ENCODE peak calls at places on chromosomes 16 and 17, in ten cellular contexts. M is GM12865, N is BJ, I is AG04450, F is pancreas, Z is OCI-LY7, K is A549, P is RWPE1, B is choroid plexus epithelial cell, E is mammary epithelial cell. X is an unnamed sample.

GRCh38 chr17:76562734-76563148 is 22.9 kb downstream of the PRCD start:
- DNase-seq in M (no peak), N (peak), I (peak), F (no peak), Z (no peak), K (no peak), P (peak), B (peak), E (peak), X (peak)

GRCh38 chr17:79831367-79832210 is 7.7 kb downstream of the CBX4 start:
- DNase-seq in M (no peak), N (no peak), I (no peak), F (peak), Z (no peak), K (peak), P (no peak), B (peak), E (no peak), X (no peak)

GRCh38 chr17:42484304-42484703 is 25.6 kb downstream of the ATP6V0A1 start:
- DNase-seq in M (peak), N (no peak), I (no peak), F (no peak), Z (no peak), K (no peak), P (no peak), B (no peak), E (no peak), X (no peak)

GRCh38 chr16:17828012-17828411 is 357.3 kb upstream of the XYLT1 start:
- DNase-seq in M (no peak), N (peak), I (no peak), F (no peak), Z (no peak), K (peak), P (peak), B (peak), E (peak), X (peak)

GRCh38 chr17:48131216-48131824 is 23.8 kb downstream of the SNX11 start:
- DNase-seq in M (peak), N (no peak), I (peak), F (no peak), Z (peak), K (peak), P (peak), B (peak), E (peak), X (peak)

GRCh38 chr16:48405153-48405552 is 19.9 kb upstream of the SIAH1 start:
- DNase-seq in M (no peak), N (no peak), I (no peak), F (no peak), Z (no peak), K (no peak), P (no peak), B (no peak), E (no peak), X (no peak)

GRCh38 chr17:43338886-43339516 is 59.8 kb upstream of the ARL4D start:
- DNase-seq in M (peak), N (no peak), I (no peak), F (peak), Z (peak), K (peak), P (no peak), B (peak), E (peak), X (peak)

GRCh38 chr17:260031-260791 is 78.8 kb upstream of the DOC2B start:
- DNase-seq in M (no peak), N (no peak), I (no peak), F (peak), Z (peak), K (no peak), P (no peak), B (no peak), E (no peak), X (no peak)

GRCh38 chr17:77451271-77451893 is 310.6 kb downstream of the SEC14L1 start:
- DNase-seq in M (peak), N (no peak), I (no peak), F (peak), Z (peak), K (no peak), P (no peak), B (peak), E (peak), X (peak)

GRCh38 chr17:28811594-28812135 is 30.9 kb downstream of the FAM222B start:
- DNase-seq in M (peak), N (no peak), I (no peak), F (no peak), Z (peak), K (peak), P (peak), B (peak), E (peak), X (peak)

GRCh38 chr16:1223355-1224214 is 1.5 kb downstream of the TPSG1 start:
- DNase-seq in M (no peak), N (no peak), I (no peak), F (peak), Z (no peak), K (no peak), P (no peak), B (no peak), E (no peak), X (no peak)
- TF ChIP-seq CTCF in M (no peak), N (no peak), I (no peak), F (no peak), Z (no peak), K (no peak), P (no peak), B (no peak), E (no peak), X (no peak)

GRCh38 chr17:13521784-13522183 is 79.9 kb downstream of the HS3ST3A1 start:
- DNase-seq in M (no peak), N (no peak), I (no peak), F (no peak), Z (no peak), K (no peak), P (no peak), B (no peak), E (no peak), X (no peak)

GRCh38 chr17:13522749-13523148 is 79.0 kb downstream of the HS3ST3A1 start:
- DNase-seq in M (no peak), N (no peak), I (no peak), F (no peak), Z (no peak), K (no peak), P (no peak), B (no peak), E (no peak), X (no peak)

GRCh38 chr17:13525876-13526275 is 75.9 kb downstream of the HS3ST3A1 start:
- DNase-seq in M (no peak), N (no peak), I (no peak), F (no peak), Z (no peak), K (no peak), P (no peak), B (no peak), E (no peak), X (no peak)

GRCh38 chr17:13520899-13521572 is 80.7 kb downstream of the HS3ST3A1 start:
- DNase-seq in M (peak), N (peak), I (peak), F (no peak), Z (no peak), K (no peak), P (no peak), B (peak), E (peak), X (peak)

GRCh38 chr17:13523164-13523563 is 78.6 kb downstream of the HS3ST3A1 start:
- DNase-seq in M (no peak), N (no peak), I (no peak), F (no peak), Z (no peak), K (no peak), P (no peak), B (no peak), E (no peak), X (no peak)
- TF ChIP-seq CTCF in M (no peak), N (no peak), I (no peak), F (no peak), Z (no peak), K (no peak), P (no peak), B (no peak), E (no peak), X (no peak)

GRCh38 chr16:57720142-57720575 is 15.4 kb upstream of the KATNB1 start:
- DNase-seq in M (peak), N (no peak), I (peak), F (peak), Z (peak), K (peak), P (peak), B (peak), E (peak), X (peak)
- TF ChIP-seq CTCF in M (peak), N (peak), I (peak), F (peak), Z (peak), K (peak), P (peak), B (peak), E (peak), X (peak)

GRCh38 chr16:58016841-58017446 is 8.6 kb upstream of the MMP15 start:
- DNase-seq in M (no peak), N (no peak), I (no peak), F (no peak), Z (no peak), K (no peak), P (no peak), B (no peak), E (no peak), X (no peak)

GRCh38 chr16:58020628-58021521 is 4.7 kb upstream of the MMP15 start:
- DNase-seq in M (peak), N (no peak), I (no peak), F (no peak), Z (peak), K (peak), P (no peak), B (peak), E (no peak), X (peak)

GRCh38 chr16:58021661-58022551 is 3.6 kb upstream of the MMP15 start:
- DNase-seq in M (no peak), N (no peak), I (no peak), F (no peak), Z (no peak), K (no peak), P (no peak), B (peak), E (peak), X (peak)

GRCh38 chr16:58019866-58020538 is 5.6 kb upstream of the MMP15 start:
- DNase-seq in M (no peak), N (no peak), I (no peak), F (no peak), Z (peak), K (no peak), P (no peak), B (no peak), E (no peak), X (no peak)

DNA sequence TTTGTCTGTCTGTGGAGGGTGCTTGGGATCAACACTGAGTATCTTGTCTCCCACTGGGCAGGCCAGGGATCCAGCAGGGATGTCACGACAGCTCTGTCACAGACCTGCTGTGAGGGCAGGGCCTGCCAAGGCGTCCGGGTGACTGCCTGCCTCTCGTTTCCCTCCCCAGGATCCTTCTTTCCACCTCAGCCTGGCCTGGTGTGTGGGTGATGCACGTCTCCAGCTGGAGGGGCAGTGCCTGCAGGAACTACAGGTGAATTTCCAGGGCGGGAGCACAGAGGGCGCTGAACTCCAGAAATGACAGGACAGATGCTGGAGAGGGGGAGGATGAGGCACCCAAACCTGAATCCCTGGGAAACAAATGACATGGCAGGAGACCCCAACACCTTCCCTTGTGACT is 6.8 kb upstream of the MMP15 start:
- DNase-seq in M (no peak), N (no peak), I (no peak), F (no peak), Z (no peak), K (no peak), P (no peak), B (no peak), E (no peak), X (no peak)
- TF ChIP-seq CTCF in M (no peak), N (no peak), I (no peak), F (no peak), Z (peak), K (peak), P (no peak), B (no peak), E (no peak), X (no peak)

GRCh38 chr17:10631701-10632100 is 25.4 kb downstream of the MYH3 start:
- DNase-seq in M (no peak), N (no peak), I (no peak), F (no peak), Z (no peak), K (no peak), P (no peak), B (no peak), E (no peak), X (no peak)

GRCh38 chr17:10626378-10626777 is 30.7 kb downstream of the MYH3 start:
- DNase-seq in M (no peak), N (no peak), I (no peak), F (no peak), Z (no peak), K (no peak), P (no peak), B (no peak), E (no peak), X (no peak)

GRCh38 chr17:10629706-10630105 is 27.4 kb downstream of the MYH3 start:
- DNase-seq in M (no peak), N (no peak), I (no peak), F (no peak), Z (no peak), K (no peak), P (no peak), B (no peak), E (no peak), X (no peak)

GRCh38 chr17:10631048-10631700 is 25.9 kb downstream of the MYH3 start:
- DNase-seq in M (peak), N (no peak), I (no peak), F (no peak), Z (no peak), K (peak), P (peak), B (peak), E (no peak), X (peak)

GRCh38 chr17:10628756-10629155 is 28.4 kb downstream of the MYH3 start:
- DNase-seq in M (no peak), N (no peak), I (no peak), F (no peak), Z (no peak), K (peak), P (no peak), B (no peak), E (no peak), X (no peak)
- TF ChIP-seq CTCF in M (peak), N (peak), I (peak), F (peak), Z (peak), K (peak), P (no peak), B (peak), E (peak), X (peak)